ENCODE peak calls at places on chromosomes 2 and 18, in seven cellular contexts. S, A, G, Q, M, Z and R are unnamed samples.

GRCh38 chr2:217890445-217890844 is 112.3 kb downstream of the TNS1 start:
- DNase-seq in S (no peak), A (no peak), G (peak), Q (no peak), M (peak), Z (peak), R (peak)

GRCh38 chr2:207812058-207812857 is 42.6 kb upstream of the FZD5 start:
- DNase-seq in S (no peak), A (no peak), G (no peak), Q (no peak), M (no peak), Z (no peak), R (no peak)

GRCh38 chr2:134669731-134670669 is 48.8 kb downstream of the TMEM163 start:
- DNase-seq in S (no peak), A (no peak), G (no peak), Q (no peak), M (no peak), Z (no peak), R (no peak)

GRCh38 chr2:199907008-199907714 is 3.9 kb upstream of the C2orf69 start:
- DNase-seq in S (no peak), A (no peak), G (no peak), Q (no peak), M (no peak), Z (no peak), R (no peak)

GRCh38 chr18:46001074-46001473 is 33.9 kb upstream of the EPG5 start:
- DNase-seq in S (no peak), A (no peak), G (no peak), Q (no peak), M (no peak), Z (no peak), R (no peak)

GRCh38 chr2:27627963-27628766 is 647 bp downstream of the CCDC121 start:
- DNase-seq in S (no peak), A (no peak), G (peak), Q (no peak), M (peak), Z (peak), R (peak)

GRCh38 chr2:236862961-236863728 is 222.5 kb upstream of the COPS8 start:
- DNase-seq in S (peak), A (peak), G (peak), Q (no peak), M (no peak), Z (peak), R (peak)

GRCh38 chr2:147558620-147559019 is 286.2 kb upstream of the ACVR2A start:
- DNase-seq in S (no peak), A (no peak), G (no peak), Q (no peak), M (no peak), Z (no peak), R (no peak)

GRCh38 chr2:223563462-223563861 is 38.7 kb downstream of the SCG2 start:
- DNase-seq in S (no peak), A (no peak), G (peak), Q (no peak), M (peak), Z (peak), R (peak)

GRCh38 chr2:128978155-128978707 is 659.6 kb upstream of the HS6ST1 start:
- DNase-seq in S (no peak), A (no peak), G (no peak), Q (no peak), M (peak), Z (peak), R (no peak)

GRCh38 chr2:237196866-237197618 is 111.4 kb downstream of the COPS8 start:
- DNase-seq in S (no peak), A (no peak), G (peak), Q (no peak), M (no peak), Z (peak), R (peak)

GRCh38 chr18:72542993-72543361 is 1.2 kb downstream of the CBLN2 start:
- DNase-seq in S (no peak), A (peak), G (no peak), Q (peak), M (peak), Z (no peak), R (no peak)

GRCh38 chr2:127143851-127144782 is 37.2 kb upstream of the BIN1 start:
- DNase-seq in S (peak), A (no peak), G (peak), Q (no peak), M (no peak), Z (peak), R (no peak)

GRCh38 chr2:216700778-216701177 is 5.4 kb upstream of the IGFBP5 start:
- DNase-seq in S (no peak), A (no peak), G (no peak), Q (no peak), M (no peak), Z (no peak), R (no peak)

GRCh38 chr2:62065243-62065642 is 130.7 kb upstream of the B3GNT2 start:
- DNase-seq in S (no peak), A (no peak), G (no peak), Q (no peak), M (no peak), Z (no peak), R (no peak)

GRCh38 chr2:43879261-43879660 is 40.5 kb downstream of the ABCG8 start:
- DNase-seq in S (no peak), A (no peak), G (no peak), Q (no peak), M (no peak), Z (no peak), R (no peak)

GRCh38 chr18:77100751-77101355 is 31.7 kb downstream of the MBP start:
- DNase-seq in S (no peak), A (no peak), G (no peak), Q (no peak), M (no peak), Z (no peak), R (peak)

GRCh38 chr2:100791936-100792308 is 28.0 kb upstream of the NPAS2 start:
- DNase-seq in S (no peak), A (no peak), G (no peak), Q (no peak), M (peak), Z (no peak), R (no peak)

GRCh38 chr2:152441961-152442360 is 107.0 kb downstream of the FMNL2 start:
- DNase-seq in S (no peak), A (no peak), G (no peak), Q (no peak), M (peak), Z (no peak), R (no peak)

GRCh38 chr2:187461294-187462261 is 13.5 kb upstream of the CALCRL start:
- DNase-seq in S (no peak), A (peak), G (no peak), Q (no peak), M (no peak), Z (no peak), R (no peak)

GRCh38 chr2:3036432-3037125 is 341.0 kb downstream of the EIPR1 start:
- DNase-seq in S (no peak), A (no peak), G (no peak), Q (no peak), M (no peak), Z (no peak), R (no peak)

GRCh38 chr2:1747065-1747941 is 3.0 kb upstream of the PXDN start:
- DNase-seq in S (no peak), A (peak), G (no peak), Q (no peak), M (no peak), Z (no peak), R (no peak)

GRCh38 chr2:223941579-223942277 is 3.4 kb downstream of the WDFY1 start:
- DNase-seq in S (no peak), A (no peak), G (peak), Q (no peak), M (no peak), Z (peak), R (no peak)

GRCh38 chr18:72273025-72273424 is 271.1 kb downstream of the CBLN2 start:
- DNase-seq in S (no peak), A (no peak), G (no peak), Q (no peak), M (no peak), Z (no peak), R (no peak)

GRCh38 chr18:3458378-3458777 is 8.4 kb downstream of the TGIF1 start:
- DNase-seq in S (no peak), A (no peak), G (peak), Q (no peak), M (peak), Z (peak), R (no peak)

GRCh38 chr18:8450898-8451665 is 158.2 kb upstream of the RAB12 start:
- DNase-seq in S (no peak), A (peak), G (no peak), Q (no peak), M (peak), Z (no peak), R (no peak)

GRCh38 chr2:173049732-173050314 is 25.8 kb upstream of the MAP3K20 start:
- DNase-seq in S (no peak), A (no peak), G (no peak), Q (no peak), M (no peak), Z (no peak), R (no peak)

GRCh38 chr2:99910903-99911302 is 231.5 kb downstream of the AFF3 start:
- DNase-seq in S (no peak), A (no peak), G (peak), Q (no peak), M (no peak), Z (no peak), R (no peak)

GRCh38 chr2:220273082-220273481 is 645.7 kb downstream of the SLC4A3 start:
- DNase-seq in S (no peak), A (no peak), G (no peak), Q (no peak), M (no peak), Z (no peak), R (no peak)

GRCh38 chr2:237714690-237715458 is 83.7 kb upstream of the RBM44 start:
- DNase-seq in S (no peak), A (peak), G (peak), Q (no peak), M (peak), Z (peak), R (peak)

GRCh38 chr18:47669815-47670214 is 260.6 kb downstream of the SMAD2 start:
- DNase-seq in S (no peak), A (no peak), G (no peak), Q (no peak), M (no peak), Z (no peak), R (no peak)
- H3K23ac ChIP-seq in S (no peak), A (no peak), G (no peak), Q (no peak), M (no peak), Z (no peak), R (no peak)

DNA sequence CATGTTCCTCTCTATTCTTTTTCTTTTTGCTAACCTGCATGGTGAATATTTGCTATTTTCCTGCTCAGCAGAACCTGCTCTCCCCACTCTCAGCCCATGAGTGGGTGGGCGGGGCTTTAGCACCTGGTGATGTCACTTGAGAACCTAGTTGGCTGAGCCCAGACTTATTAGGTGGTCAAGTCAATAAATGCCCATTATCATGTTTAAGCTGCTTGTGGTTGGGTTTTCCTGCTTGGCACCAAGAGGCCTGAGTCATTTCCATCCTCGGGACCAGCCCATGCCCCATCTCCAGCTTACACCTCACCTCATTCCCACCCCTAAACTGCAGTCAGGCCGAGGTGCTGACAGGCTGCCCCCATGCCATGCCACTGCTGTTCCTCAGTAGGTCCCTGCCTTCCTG is 226.6 kb downstream of the ANKRD30B start:
- DNase-seq in S (no peak), A (no peak), G (no peak), Q (no peak), M (no peak), Z (no peak), R (no peak)
- H3K23ac ChIP-seq in S (no peak), A (no peak), G (no peak), Q (no peak), M (no peak), Z (no peak), R (no peak)

GRCh38 chr2:88721268-88721667 is 29.8 kb downstream of the RPIA start:
- DNase-seq in S (no peak), A (no peak), G (no peak), Q (no peak), M (no peak), Z (no peak), R (no peak)
- H3K23ac ChIP-seq in S (no peak), A (no peak), G (no peak), Q (no peak), M (no peak), Z (no peak), R (no peak)

GRCh38 chr2:70655786-70656185 is 102.2 kb upstream of the TGFA start:
- DNase-seq in S (no peak), A (peak), G (no peak), Q (no peak), M (no peak), Z (no peak), R (no peak)
- H3K23ac ChIP-seq in S (no peak), A (no peak), G (no peak), Q (no peak), M (no peak), Z (no peak), R (no peak)

DNA sequence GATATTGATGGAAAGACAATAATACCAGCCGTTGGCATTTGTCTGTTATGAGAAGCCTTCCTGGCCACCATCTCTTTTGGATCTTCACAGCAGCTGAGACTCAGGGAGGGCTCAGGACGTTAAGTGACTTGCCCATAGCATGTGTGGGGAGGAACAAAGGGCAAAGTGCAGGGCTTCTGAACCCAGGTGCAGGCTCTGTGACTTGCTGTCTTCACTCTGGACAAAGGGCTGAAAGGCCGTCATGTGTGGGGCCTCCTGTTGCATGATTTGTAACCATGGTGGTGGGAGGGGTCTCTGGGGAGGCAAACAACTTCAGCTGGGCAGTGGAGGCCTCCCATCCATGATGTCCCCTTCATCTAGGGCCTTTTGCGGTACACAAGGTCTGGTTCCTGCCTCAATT is 65.5 kb upstream of the SIX2 start:
- DNase-seq in S (peak), A (peak), G (no peak), Q (no peak), M (no peak), Z (no peak), R (no peak)
- H3K23ac ChIP-seq in S (no peak), A (no peak), G (no peak), Q (no peak), M (no peak), Z (no peak), R (no peak)